ENCODE peak calls at places on chromosomes 3 and 15, in eight cellular contexts. P is IMR-90, D is heart left ventricle, Z is T-cell, W is GM03348, L is hypothalamus, X is ureter, N is sigmoid colon. V is an unnamed sample.

GRCh38 chr3:64405211-64405818 is 180.0 kb upstream of the PRICKLE2 start:
- DNase-seq in W (no peak), N (no peak), P (peak; percentile 67), L (no peak), Z (no peak), D (no peak), X (no peak), V (no peak)

GRCh38 chr15:39127925-39128617 is 452.8 kb upstream of the THBS1 start:
- DNase-seq in W (peak; percentile 67), P (peak; percentile 97), L (no peak), Z (no peak), N (no peak), D (no peak), X (peak; percentile 49), V (no peak)

GRCh38 chr3:155078959-155079794 is 942 bp upstream of the MME start:
- DNase-seq in W (peak; percentile 70), D (no peak), X (no peak), L (no peak), Z (no peak), N (no peak), P (peak; percentile 57), V (no peak)

GRCh38 chr3:193782280-193782654 is 189.3 kb downstream of the OPA1 start:
- DNase-seq in L (no peak), X (peak; percentile 70), W (no peak), P (no peak), D (no peak), N (no peak), Z (no peak), V (no peak)

GRCh38 chr3:156825795-156826143 is 384 bp upstream of the LEKR1 start:
- DNase-seq in Z (no peak), W (no peak), N (no peak), X (no peak), D (no peak), L (no peak), P (no peak), V (no peak)

GRCh38 chr15:26640601-26641000 is 132.3 kb downstream of the GABRB3 start:
- DNase-seq in L (no peak), X (no peak), N (no peak), P (no peak), D (no peak), Z (no peak), W (no peak), V (no peak)

GRCh38 chr15:99704444-99704838 is 28.8 kb downstream of the LYSMD4 start:
- DNase-seq in L (no peak), D (no peak), X (no peak), P (peak; percentile 90), W (peak; percentile 64), N (no peak), Z (no peak), V (no peak)

GRCh38 chr3:196968233-196969000 is at the start of gene PIGZ:
- DNase-seq in P (no peak), W (peak; percentile 89), D (no peak), Z (no peak), L (peak; percentile 18), X (no peak), N (no peak), V (no peak)

GRCh38 chr3:52025453-52025852 is 29.8 kb upstream of the RPL29 start:
- DNase-seq in Z (no peak), X (no peak), D (no peak), N (no peak), W (no peak), P (no peak), L (no peak), V (no peak)

GRCh38 chr3:2774485-2774884 is 335.7 kb downstream of the IL5RA start:
- DNase-seq in D (no peak), W (no peak), N (no peak), L (no peak), Z (no peak), P (no peak), X (no peak), V (no peak)

V was measured in amygdala.